ENCODE peak calls at places on chromosomes 16 and 17, in four cellular contexts. B, A, V and G are unnamed samples.

GRCh38 chr17:79160980-79161621 is 86.5 kb downstream of the ENGASE start:
- DNase-seq in B (no peak), A (no peak), V (no peak), G (no peak)

GRCh38 chr16:1108299-1109252 is 12.5 kb upstream of the C1QTNF8 start:
- DNase-seq in B (peak), A (no peak), V (peak), G (no peak)

GRCh38 chr16:69741951-69742904 is 12.5 kb downstream of the NOB1 start:
- DNase-seq in B (peak), A (peak), V (peak), G (no peak)

GRCh38 chr16:28835864-28836760 is 10.0 kb downstream of the TUFM start:
- DNase-seq in B (no peak), A (no peak), V (no peak), G (no peak)

GRCh38 chr17:71633391-71633849 is 487.4 kb upstream of the SOX9 start:
- DNase-seq in B (no peak), A (no peak), V (peak), G (peak)

GRCh38 chr17:56868716-56869115 is 34.8 kb downstream of the DGKE start:
- DNase-seq in B (no peak), A (no peak), V (no peak), G (no peak)

GRCh38 chr17:15260376-15261062 is 4.6 kb downstream of the PMP22 start:
- DNase-seq in B (peak), A (peak), V (peak), G (peak)

GRCh38 chr16:61098505-61098904 is 937.7 kb downstream of the CDH8 start:
- DNase-seq in B (no peak), A (no peak), V (no peak), G (no peak)

GRCh38 chr17:66695098-66695497 is 139.8 kb upstream of the CACNG5 start:
- DNase-seq in B (no peak), A (no peak), V (no peak), G (no peak)

GRCh38 chr17:10875984-10876555 is 38.2 kb upstream of the PIRT start:
- DNase-seq in B (peak), A (peak), V (peak), G (no peak)

GRCh38 chr17:55454906-55455474 is 33.4 kb upstream of the MMD start:
- DNase-seq in B (no peak), A (no peak), V (peak), G (peak)

GRCh38 chr17:48715496-48716399 is 6.6 kb downstream of the PRAC1 start:
- DNase-seq in B (no peak), A (no peak), V (no peak), G (no peak)

GRCh38 chr17:49616086-49616485 is 40.4 kb downstream of the NXPH3 start:
- DNase-seq in B (no peak), A (no peak), V (no peak), G (no peak)

GRCh38 chr16:54582631-54583250 is 296.2 kb upstream of the IRX3 start:
- DNase-seq in B (no peak), A (no peak), V (no peak), G (peak)

GRCh38 chr17:29844339-29845048 is 85.5 kb downstream of the SSH2 start:
- DNase-seq in B (no peak), A (peak), V (peak), G (no peak)

GRCh38 chr17:77375108-77375507 is 234.3 kb downstream of the SEC14L1 start:
- DNase-seq in B (peak), A (no peak), V (no peak), G (no peak)

GRCh38 chr17:77374170-77374936 is 233.6 kb downstream of the SEC14L1 start:
- DNase-seq in B (peak), A (peak), V (peak), G (peak)

GRCh38 chr17:77375917-77376651 is 235.3 kb downstream of the SEC14L1 start:
- DNase-seq in B (peak), A (peak), V (peak), G (no peak)

GRCh38 chr17:77376795-77377751 is 236.3 kb downstream of the SEC14L1 start:
- DNase-seq in B (peak), A (no peak), V (peak), G (no peak)

DNA sequence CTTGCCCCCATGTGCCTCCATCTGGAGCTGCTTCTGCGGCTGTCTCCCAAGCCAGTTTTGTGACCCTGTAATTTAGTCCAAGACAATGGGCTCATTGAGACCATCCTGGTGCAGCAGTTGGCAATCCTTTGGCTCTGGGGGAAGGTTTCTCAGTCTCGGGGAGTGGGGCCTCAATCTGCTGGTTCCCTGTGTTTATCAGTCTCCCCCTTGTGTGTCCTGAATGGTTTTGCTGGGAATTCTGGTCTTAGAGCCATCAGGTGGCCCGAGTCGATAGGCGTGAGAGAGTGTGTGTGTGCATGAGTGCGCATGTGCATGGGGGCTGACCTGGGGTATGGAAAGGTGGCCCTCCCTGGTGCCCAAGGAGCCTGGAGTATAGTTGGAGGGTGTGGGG is 234.8 kb downstream of the SEC14L1 start:
- DNase-seq in B (no peak), A (no peak), V (no peak), G (no peak)
- H3K4me3 ChIP-seq in B (peak), A (no peak), V (peak), G (peak)

GRCh38 chr17:62781826-62782225 is 26.3 kb downstream of the MARCHF10 start:
- DNase-seq in B (no peak), A (no peak), V (peak), G (no peak)
- H3K4me3 ChIP-seq in B (no peak), A (no peak), V (no peak), G (no peak)

DNA sequence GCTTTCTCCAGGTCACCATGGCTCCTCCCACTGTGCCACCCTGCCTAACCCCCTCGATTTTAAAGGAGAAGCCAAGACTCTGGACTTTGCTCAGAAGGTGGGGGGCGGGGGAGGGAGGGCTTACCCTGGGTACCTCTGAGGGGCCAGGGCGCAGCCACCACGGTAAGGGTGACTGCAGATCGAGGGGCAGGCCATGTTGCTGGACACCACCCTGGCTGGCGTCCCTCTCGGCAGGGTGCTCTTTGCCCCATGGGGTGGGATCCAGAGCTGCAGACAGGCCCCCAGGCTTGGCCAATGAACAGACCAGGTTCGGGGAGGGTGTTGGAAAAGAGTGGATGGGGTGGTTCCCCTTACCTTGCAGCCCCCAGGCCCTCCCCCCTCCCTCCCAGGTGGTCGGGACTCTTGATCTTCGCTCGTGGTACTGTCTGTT is 392 bp upstream of the GRB7 start:
- DNase-seq in B (no peak), A (no peak), V (no peak), G (no peak)
- H3K4me3 ChIP-seq in B (peak), A (peak), V (no peak), G (no peak)

GRCh38 chr16:86300746-86301480 is 209.4 kb upstream of the FOXF1 start:
- DNase-seq in B (no peak), A (peak), V (peak), G (no peak)
- H3K4me3 ChIP-seq in B (peak), A (peak), V (peak), G (no peak)

GRCh38 chr16:81836279-81837054 is 57.4 kb downstream of the PLCG2 start:
- DNase-seq in B (no peak), A (no peak), V (no peak), G (no peak)
- H3K4me3 ChIP-seq in B (no peak), A (no peak), V (no peak), G (no peak)

GRCh38 chr17:58693208-58693607 is 806 bp downstream of the RAD51C start:
- DNase-seq in B (no peak), A (no peak), V (no peak), G (no peak)

GRCh38 chr17:58694302-58694701 is 1.9 kb downstream of the RAD51C start:
- DNase-seq in B (no peak), A (no peak), V (no peak), G (no peak)

GRCh38 chr17:58693751-58694150 is 1.3 kb downstream of the RAD51C start:
- DNase-seq in B (no peak), A (no peak), V (no peak), G (no peak)

GRCh38 chr17:58692239-58693055 is at the start of gene RAD51C:
- DNase-seq in B (peak), A (peak), V (peak), G (peak)

GRCh38 chr17:58694826-58695225 is 2.4 kb downstream of the RAD51C start:
- DNase-seq in B (no peak), A (no peak), V (no peak), G (no peak)
- H3K4me3 ChIP-seq in B (no peak), A (no peak), V (no peak), G (no peak)

GRCh38 chr16:73048292-73049050 is 543 bp upstream of the ZFHX3 start:
- DNase-seq in B (peak), A (peak), V (no peak), G (no peak)

GRCh38 chr16:73049051-73049910 is 1.4 kb upstream of the ZFHX3 start:
- DNase-seq in B (no peak), A (no peak), V (no peak), G (no peak)

GRCh38 chr16:73047221-73047535 is 750 bp downstream of the ZFHX3 start:
- DNase-seq in B (no peak), A (no peak), V (peak), G (no peak)

GRCh38 chr16:73046484-73047214 is 1.3 kb downstream of the ZFHX3 start:
- DNase-seq in B (no peak), A (no peak), V (no peak), G (no peak)

GRCh38 chr16:73047536-73048291 is at the start of gene ZFHX3:
- DNase-seq in B (peak), A (peak), V (peak), G (no peak)
- H3K4me3 ChIP-seq in B (peak), A (peak), V (peak), G (peak)

GRCh38 chr16:72009779-72010178 is 1.2 kb downstream of the DHODH start:
- DNase-seq in B (no peak), A (no peak), V (no peak), G (no peak)
- H3K4me3 ChIP-seq in B (no peak), A (no peak), V (no peak), G (no peak)